ENCODE peak calls at places on chromosomes 12 and 14, in eight cellular contexts. One of them, this sample, is unnamed.

GRCh38 chr12:71426648-71427047 is 12.9 kb upstream of the LGR5 start:
- DNase-seq in amniotic stem cell: no peak
- DNase-seq in activated CD8-positive, alpha-beta memory T cell treated with anti-CD3 and anti-CD28 coated beads, Interleukin-2, amount 50 U/mL, for 4 hours: no peak
- DNase-seq in KBM-7: no peak
- DNase-seq in fibroblast of mammary gland: no peak
- DNase-seq in thyroid gland: no peak
- DNase-seq in AG04450: no peak
- DNase-seq in astrocyte of the cerebellum: no peak
- DNase-seq in this sample: no peak

GRCh38 chr14:94689218-94689984 is 77.2 kb downstream of the SERPINA3 start:
- DNase-seq in amniotic stem cell: peak; percentile 13
- DNase-seq in activated CD8-positive, alpha-beta memory T cell treated with anti-CD3 and anti-CD28 coated beads, Interleukin-2, amount 50 U/mL, for 4 hours: peak; percentile 36
- DNase-seq in KBM-7: peak; percentile 71
- DNase-seq in fibroblast of mammary gland: peak; percentile 33
- DNase-seq in thyroid gland: peak; percentile 57
- DNase-seq in AG04450: no peak
- DNase-seq in astrocyte of the cerebellum: no peak
- DNase-seq in this sample: no peak

GRCh38 chr14:77691259-77691658 is 16.6 kb downstream of the ALKBH1 start:
- DNase-seq in amniotic stem cell: no peak
- DNase-seq in activated CD8-positive, alpha-beta memory T cell treated with anti-CD3 and anti-CD28 coated beads, Interleukin-2, amount 50 U/mL, for 4 hours: no peak
- DNase-seq in KBM-7: no peak
- DNase-seq in fibroblast of mammary gland: no peak
- DNase-seq in thyroid gland: peak; percentile 50
- DNase-seq in AG04450: no peak
- DNase-seq in astrocyte of the cerebellum: no peak
- DNase-seq in this sample: no peak

GRCh38 chr14:51304956-51305355 is 64.9 kb downstream of the TMX1 start:
- DNase-seq in amniotic stem cell: peak; percentile 77
- DNase-seq in activated CD8-positive, alpha-beta memory T cell treated with anti-CD3 and anti-CD28 coated beads, Interleukin-2, amount 50 U/mL, for 4 hours: no peak
- DNase-seq in KBM-7: no peak
- DNase-seq in fibroblast of mammary gland: peak; percentile 94
- DNase-seq in thyroid gland: no peak
- DNase-seq in AG04450: peak; percentile 80
- DNase-seq in astrocyte of the cerebellum: peak; percentile 86
- DNase-seq in this sample: peak; percentile 94

GRCh38 chr12:12091977-12092663 is 21.4 kb downstream of the BCL2L14 start:
- DNase-seq in amniotic stem cell: no peak
- DNase-seq in activated CD8-positive, alpha-beta memory T cell treated with anti-CD3 and anti-CD28 coated beads, Interleukin-2, amount 50 U/mL, for 4 hours: no peak
- DNase-seq in KBM-7: no peak
- DNase-seq in fibroblast of mammary gland: no peak
- DNase-seq in thyroid gland: peak; percentile 30
- DNase-seq in AG04450: no peak
- DNase-seq in astrocyte of the cerebellum: peak; percentile 4
- DNase-seq in this sample: no peak

GRCh38 chr14:105475269-105475915 is 771 bp downstream of the CRIP2 start:
- DNase-seq in amniotic stem cell: no peak
- DNase-seq in activated CD8-positive, alpha-beta memory T cell treated with anti-CD3 and anti-CD28 coated beads, Interleukin-2, amount 50 U/mL, for 4 hours: no peak
- DNase-seq in KBM-7: no peak
- DNase-seq in fibroblast of mammary gland: peak; percentile 26
- DNase-seq in thyroid gland: peak; percentile 65
- DNase-seq in AG04450: no peak
- DNase-seq in astrocyte of the cerebellum: no peak
- DNase-seq in this sample: no peak

GRCh38 chr12:106551410-106551809 is 31.4 kb upstream of the RFX4 start:
- DNase-seq in amniotic stem cell: no peak
- DNase-seq in activated CD8-positive, alpha-beta memory T cell treated with anti-CD3 and anti-CD28 coated beads, Interleukin-2, amount 50 U/mL, for 4 hours: no peak
- DNase-seq in KBM-7: no peak
- DNase-seq in fibroblast of mammary gland: no peak
- DNase-seq in thyroid gland: no peak
- DNase-seq in AG04450: no peak
- DNase-seq in astrocyte of the cerebellum: no peak
- DNase-seq in this sample: no peak

GRCh38 chr14:104657563-104658324 is 31.7 kb upstream of the INF2 start:
- DNase-seq in amniotic stem cell: no peak
- DNase-seq in activated CD8-positive, alpha-beta memory T cell treated with anti-CD3 and anti-CD28 coated beads, Interleukin-2, amount 50 U/mL, for 4 hours: no peak
- DNase-seq in KBM-7: peak; percentile 96
- DNase-seq in fibroblast of mammary gland: no peak
- DNase-seq in thyroid gland: no peak
- DNase-seq in AG04450: no peak
- DNase-seq in astrocyte of the cerebellum: no peak
- DNase-seq in this sample: no peak

GRCh38 chr14:31880935-31881334 is 196.2 kb upstream of the ARHGAP5 start:
- DNase-seq in amniotic stem cell: peak; percentile 56
- DNase-seq in activated CD8-positive, alpha-beta memory T cell treated with anti-CD3 and anti-CD28 coated beads, Interleukin-2, amount 50 U/mL, for 4 hours: no peak
- DNase-seq in KBM-7: no peak
- DNase-seq in fibroblast of mammary gland: peak; percentile 92
- DNase-seq in thyroid gland: no peak
- DNase-seq in AG04450: peak; percentile 71
- DNase-seq in astrocyte of the cerebellum: peak; percentile 72
- DNase-seq in this sample: peak; percentile 82

GRCh38 chr14:55122441-55122986 is 6.5 kb upstream of the LGALS3 start:
- DNase-seq in amniotic stem cell: no peak
- DNase-seq in activated CD8-positive, alpha-beta memory T cell treated with anti-CD3 and anti-CD28 coated beads, Interleukin-2, amount 50 U/mL, for 4 hours: no peak
- DNase-seq in KBM-7: no peak
- DNase-seq in fibroblast of mammary gland: peak; percentile 46
- DNase-seq in thyroid gland: peak; percentile 33
- DNase-seq in AG04450: no peak
- DNase-seq in astrocyte of the cerebellum: no peak
- DNase-seq in this sample: no peak

GRCh38 chr12:27521066-27521465 is 2.9 kb upstream of the PPFIBP1 start:
- DNase-seq in amniotic stem cell: no peak
- DNase-seq in activated CD8-positive, alpha-beta memory T cell treated with anti-CD3 and anti-CD28 coated beads, Interleukin-2, amount 50 U/mL, for 4 hours: no peak
- DNase-seq in KBM-7: peak; percentile 75
- DNase-seq in fibroblast of mammary gland: peak; percentile 62
- DNase-seq in thyroid gland: no peak
- DNase-seq in AG04450: no peak
- DNase-seq in astrocyte of the cerebellum: no peak
- DNase-seq in this sample: no peak